ENCODE peak calls at places on chromosomes 16 and 17, in six cellular contexts. I is mesendoderm, M is fibroblast of lung, F is right atrium auricular region, Q is HAP-1, H is psoas muscle. K is an unnamed sample. For H3K4me1 and H3K27me3, the result is how much of the 10 kb centered on the place peaks cover.

GRCh38 chr16:84484579-84485254 is 19.7 kb downstream of the MEAK7 start:
- DNase-seq in Q (peak), H (peak), M (peak), F (peak), I (peak), K (peak)

GRCh38 chr17:82065193-82065637 is 389 bp downstream of the DUS1L start:
- DNase-seq in H (no peak), M (peak), F (no peak), Q (no peak), I (no peak), K (no peak)

GRCh38 chr16:86864586-86864985 is 286.2 kb downstream of the FOXL1 start:
- DNase-seq in F (no peak), H (no peak), I (no peak), M (no peak), Q (no peak), K (no peak)

GRCh38 chr17:37382056-37382455 is 6.3 kb downstream of the C17orf78 start:
- DNase-seq in Q (no peak), I (no peak), H (no peak), M (no peak), F (no peak), K (no peak)

GRCh38 chr17:67477687-67478086 is 100.6 kb downstream of the PITPNC1 start:
- DNase-seq in M (peak), Q (no peak), I (no peak), H (no peak), F (peak), K (no peak)

GRCh38 chr16:87945351-87946042 is 5.7 kb upstream of the BANP start:
- DNase-seq in H (peak), I (peak), M (peak), F (peak), Q (no peak), K (peak)

GRCh38 chr16:55257971-55258613 is 65.9 kb upstream of the IRX6 start:
- DNase-seq in M (peak), H (peak), Q (peak), F (peak), I (peak), K (peak)

GRCh38 chr16:18969050-18969854 is 14.5 kb upstream of the TMC7 start:
- DNase-seq in Q (peak), F (peak), I (peak), H (peak), M (peak), K (peak)

GRCh38 chr16:49051626-49052025 is 230.0 kb downstream of the CBLN1 start:
- DNase-seq in M (no peak), Q (no peak), H (no peak), I (no peak), F (no peak), K (no peak)

GRCh38 chr17:62705781-62706597 is 78.5 kb downstream of the MRC2 start:
- DNase-seq in M (peak), I (peak), H (no peak), Q (no peak), F (no peak), K (no peak)

GRCh38 chr16:78278047-78278446 is 178.6 kb downstream of the WWOX start:
- DNase-seq in Q (no peak), F (no peak), H (no peak), I (no peak), M (no peak), K (no peak)

GRCh38 chr17:62616993-62617893 is 10.2 kb upstream of the MRC2 start:
- DNase-seq in I (peak), Q (no peak), F (no peak), H (no peak), M (peak), K (peak)

GRCh38 chr17:74212262-74212912 is 984 bp upstream of the TTYH2 start:
- DNase-seq in I (no peak), H (peak), Q (peak), F (no peak), M (peak), K (no peak)

GRCh38 chr17:41773190-41773588 is 13.3 kb downstream of the JUP start:
- DNase-seq in Q (no peak), M (peak), I (peak), H (peak), F (peak), K (peak)

GRCh38 chr17:79365361-79365760 is 245.5 kb downstream of the RBFOX3 start:
- DNase-seq in Q (no peak), H (no peak), F (no peak), I (no peak), M (no peak), K (no peak)

GRCh38 chr17:75809631-75810111 is 25.1 kb downstream of the UNK start:
- DNase-seq in F (no peak), Q (no peak), I (no peak), H (no peak), M (no peak), K (no peak)

GRCh38 chr16:19094542-19095365 is 19.0 kb upstream of the ITPRIPL2 start:
- DNase-seq in I (no peak), M (no peak), Q (no peak), F (no peak), H (no peak), K (no peak)

GRCh38 chr16:10333321-10334032 is 52.4 kb upstream of the ATF7IP2 start:
- DNase-seq in F (no peak), I (no peak), H (no peak), Q (no peak), M (no peak), K (no peak)

GRCh38 chr17:34606721-34607120 is 27.3 kb downstream of the TMEM132E start:
- DNase-seq in M (no peak), H (no peak), F (no peak), Q (no peak), I (no peak), K (no peak)

GRCh38 chr17:77281024-77281903 is 140.5 kb downstream of the SEC14L1 start:
- DNase-seq in Q (peak), M (peak), F (no peak), H (peak), I (peak), K (no peak)

GRCh38 chr17:18217412-18218015 is 7.9 kb upstream of the LLGL1 start:
- DNase-seq in F (peak), I (peak), H (peak), M (peak), Q (peak), K (peak)

GRCh38 chr17:45575126-45575885 is 84.8 kb upstream of the PLEKHM1 start:
- DNase-seq in Q (no peak), I (no peak), F (no peak), H (no peak), M (no peak), K (no peak)

GRCh38 chr16:78770353-78771091 is 671.1 kb downstream of the WWOX start:
- DNase-seq in I (peak), H (peak), M (peak), F (peak), Q (peak), K (peak)

GRCh38 chr16:12426122-12426521 is 377.6 kb downstream of the CPPED1 start:
- DNase-seq in H (no peak), Q (no peak), F (no peak), I (peak), M (peak), K (peak)

GRCh38 chr16:10824111-10824893 is 5.7 kb upstream of the TVP23A start:
- DNase-seq in H (no peak), Q (no peak), M (no peak), F (no peak), I (no peak), K (no peak)

GRCh38 chr16:70434489-70435260 is 4.2 kb downstream of the ST3GAL2 start:
- DNase-seq in I (no peak), H (no peak), Q (no peak), F (no peak), M (no peak), K (no peak)

GRCh38 chr17:77144227-77144626 is 3.5 kb downstream of the SEC14L1 start:
- DNase-seq in H (no peak), Q (no peak), M (no peak), I (no peak), F (no peak), K (no peak)

GRCh38 chr16:54846761-54847160 is 83.9 kb upstream of the IRX5 start:
- DNase-seq in F (no peak), Q (no peak), M (peak), H (no peak), I (peak), K (no peak)

GRCh38 chr17:9217151-9218067 is 196.1 kb downstream of the NTN1 start:
- DNase-seq in H (no peak), M (peak), F (no peak), I (peak), Q (no peak), K (no peak)

GRCh38 chr16:58511933-58512815 is 3.1 kb upstream of the SETD6 start:
- DNase-seq in F (peak), H (peak), I (peak), Q (peak), M (peak), K (peak)

GRCh38 chr16:74725641-74726040 is 25.0 kb upstream of the MLKL start:
- DNase-seq in H (no peak), F (no peak), M (no peak), Q (no peak), I (no peak), K (no peak)

GRCh38 chr17:36945160-36945559 is 3.6 kb upstream of the AATF start:
- DNase-seq in H (no peak), F (no peak), Q (no peak), M (no peak), I (no peak), K (no peak)

GRCh38 chr17:59361386-59361785 is 29.9 kb downstream of the YPEL2 start:
- DNase-seq in Q (no peak), I (no peak), F (no peak), M (peak), H (no peak), K (no peak)

GRCh38 chr16:50012182-50012581 is 12.8 kb upstream of the CNEP1R1 start:
- DNase-seq in H (no peak), I (no peak), Q (no peak), M (no peak), F (no peak), K (no peak)

GRCh38 chr16:58684001-58684353 is 593 bp downstream of the SLC38A7 start:
- DNase-seq in I (peak), H (no peak), Q (no peak), F (no peak), M (peak), K (no peak)

GRCh38 chr17:68197997-68198930 is 49.6 kb upstream of the AMZ2 start:
- DNase-seq in M (no peak), F (no peak), Q (no peak), I (peak), H (no peak), K (no peak)

GRCh38 chr17:77531002-77531401 is 390.2 kb downstream of the SEC14L1 start:
- DNase-seq in I (no peak), H (no peak), Q (no peak), F (no peak), M (no peak), K (no peak)

GRCh38 chr17:14094676-14095075 is 25.4 kb downstream of the COX10 start:
- DNase-seq in F (no peak), H (no peak), Q (no peak), I (no peak), M (no peak), K (no peak)
- H3K4me1 ChIP-seq in F (under half), H (under half), Q (under half), I (under half), M (under half), K (under half)

DNA sequence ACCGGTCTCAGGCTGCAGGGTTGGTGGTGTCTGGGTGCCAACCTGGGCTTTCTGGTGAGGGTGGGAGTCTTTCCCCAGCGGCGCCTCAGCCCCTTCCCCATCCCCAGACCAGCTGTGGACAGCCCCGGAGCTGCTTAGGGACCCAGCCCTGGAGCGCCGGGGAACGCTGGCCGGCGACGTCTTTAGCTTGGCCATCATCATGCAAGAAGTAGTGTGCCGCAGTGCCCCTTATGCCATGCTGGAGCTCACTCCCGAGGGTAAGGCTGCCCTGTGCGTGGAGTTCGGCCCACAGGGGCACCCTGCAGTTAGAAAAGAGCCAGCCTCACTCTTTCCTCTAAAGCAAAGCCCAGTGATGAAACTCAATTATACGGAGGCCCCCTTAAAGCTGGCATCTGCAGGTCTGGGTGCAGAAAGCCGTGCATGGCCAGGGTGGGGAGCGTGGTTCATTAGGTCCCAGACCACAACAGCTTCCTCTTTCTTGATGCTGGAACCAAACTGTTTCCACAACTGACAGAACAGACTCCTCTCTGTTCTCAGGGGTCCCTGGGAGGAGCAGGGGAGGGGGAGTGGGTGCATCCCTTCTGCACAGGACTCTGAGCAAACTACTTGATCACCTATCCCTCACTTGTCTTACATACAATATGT is 10.7 kb downstream of the GUCY2D start:
- DNase-seq in I (no peak), H (no peak), M (no peak), Q (no peak), F (no peak), K (no peak)
- H3K4me3 ChIP-seq in I (no peak), H (no peak), M (no peak), Q (no peak), F (no peak), K (no peak)

GRCh38 chr17:49696233-49696761 is 11.5 kb downstream of the SLC35B1 start:
- DNase-seq in M (peak), I (no peak), Q (no peak), F (no peak), H (no peak), K (peak)
- H3K27me3 ChIP-seq in M (under half), I (under half), Q (under half), F (under half), H (under half), K (under half)

GRCh38 chr17:1535737-1536136 is 19.3 kb upstream of the INPP5K start:
- DNase-seq in Q (no peak), I (no peak), H (no peak), M (no peak), F (no peak), K (no peak)
- H3K4me1 ChIP-seq in Q (under half), I (under half), H (under half), M (under half), F (under half), K (under half)

DNA sequence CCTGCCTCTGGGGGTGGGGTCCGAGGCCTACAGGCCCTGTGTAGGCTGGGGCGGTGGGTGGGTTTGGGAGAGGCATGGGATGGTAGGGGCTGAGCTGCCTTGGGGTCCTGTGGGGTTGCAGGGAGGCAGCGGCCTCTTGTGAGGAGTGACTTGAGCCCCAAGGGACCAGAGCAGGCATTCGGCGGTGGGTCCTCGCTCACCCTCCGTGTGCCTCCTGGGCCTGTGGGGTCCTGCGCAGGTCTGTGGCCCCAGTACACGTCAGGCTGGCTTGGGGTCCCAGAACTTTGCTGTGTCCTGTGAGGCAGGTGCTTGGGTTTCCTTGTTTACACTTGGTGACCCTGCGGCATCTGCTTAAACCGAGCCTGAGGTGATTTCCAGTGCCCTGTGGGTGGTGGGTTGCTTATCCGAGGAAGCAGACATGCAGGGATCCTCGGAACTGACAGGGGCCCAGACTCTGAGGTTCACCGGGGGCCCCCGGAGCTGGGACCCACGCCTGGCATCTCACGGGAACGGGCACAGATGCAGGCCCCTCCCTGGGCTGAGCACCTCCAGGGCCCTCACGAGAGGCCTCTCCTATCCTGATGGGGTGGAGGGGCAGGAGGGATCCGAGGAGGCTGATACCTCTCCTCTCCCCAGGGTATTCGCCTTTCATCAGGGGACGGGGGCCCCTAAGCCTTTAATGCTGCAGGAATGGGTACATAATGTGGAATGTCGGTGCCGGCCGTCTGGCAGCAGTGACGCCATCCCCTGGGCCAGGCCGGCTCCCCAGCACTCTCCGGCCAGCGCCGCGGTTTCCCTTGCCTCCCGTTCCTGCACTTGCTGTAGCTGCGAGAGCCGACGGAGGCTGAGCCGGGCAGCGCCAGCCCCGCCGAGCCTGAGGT is 7.7 kb downstream of the METRNL start:
- DNase-seq in M (no peak), Q (no peak), H (no peak), I (no peak), F (no peak), K (peak)
- H3K4me3 ChIP-seq in M (no peak), Q (no peak), H (no peak), I (no peak), F (no peak), K (peak)

GRCh38 chr17:2023692-2024571 is 1.2 kb downstream of the RTN4RL1 start:
- DNase-seq in F (no peak), I (peak), H (peak), M (peak), Q (peak), K (peak)

GRCh38 chr17:2024572-2025219 is 438 bp downstream of the RTN4RL1 start:
- DNase-seq in I (peak), M (no peak), Q (no peak), F (no peak), H (no peak), K (no peak)

GRCh38 chr17:2022647-2023046 is 2.5 kb downstream of the RTN4RL1 start:
- DNase-seq in I (no peak), H (no peak), F (no peak), M (no peak), Q (no peak), K (no peak)

GRCh38 chr17:2025220-2025621 is at the start of gene RTN4RL1:
- DNase-seq in Q (peak), H (peak), I (peak), F (peak), M (peak), K (peak)

DNA sequence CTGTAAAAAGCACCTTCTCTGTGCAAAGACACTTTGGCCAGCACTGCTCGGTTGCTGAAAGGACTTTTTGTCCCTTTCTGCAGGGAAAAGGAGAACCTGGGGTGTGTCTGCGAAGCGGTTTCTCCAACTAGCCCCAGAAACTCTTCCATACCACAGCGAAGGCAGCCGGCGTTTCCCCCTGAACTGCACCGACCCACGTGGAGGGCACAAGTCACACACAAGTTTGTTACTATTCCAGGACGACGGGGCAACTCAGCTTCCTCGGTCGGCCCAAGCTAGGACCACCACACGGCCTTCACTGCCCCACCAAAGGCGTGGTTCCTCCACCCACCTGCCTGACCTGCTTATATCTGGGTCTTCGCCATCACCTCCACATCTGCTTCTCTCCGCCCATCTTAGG is 1.9 kb downstream of the RTN4RL1 start:
- DNase-seq in I (no peak), F (no peak), Q (no peak), M (no peak), H (no peak), K (no peak)
- H3K27me3 ChIP-seq in I (under half), F (under half), Q (under half), M (under half), H (under half), K (under half)

DNA sequence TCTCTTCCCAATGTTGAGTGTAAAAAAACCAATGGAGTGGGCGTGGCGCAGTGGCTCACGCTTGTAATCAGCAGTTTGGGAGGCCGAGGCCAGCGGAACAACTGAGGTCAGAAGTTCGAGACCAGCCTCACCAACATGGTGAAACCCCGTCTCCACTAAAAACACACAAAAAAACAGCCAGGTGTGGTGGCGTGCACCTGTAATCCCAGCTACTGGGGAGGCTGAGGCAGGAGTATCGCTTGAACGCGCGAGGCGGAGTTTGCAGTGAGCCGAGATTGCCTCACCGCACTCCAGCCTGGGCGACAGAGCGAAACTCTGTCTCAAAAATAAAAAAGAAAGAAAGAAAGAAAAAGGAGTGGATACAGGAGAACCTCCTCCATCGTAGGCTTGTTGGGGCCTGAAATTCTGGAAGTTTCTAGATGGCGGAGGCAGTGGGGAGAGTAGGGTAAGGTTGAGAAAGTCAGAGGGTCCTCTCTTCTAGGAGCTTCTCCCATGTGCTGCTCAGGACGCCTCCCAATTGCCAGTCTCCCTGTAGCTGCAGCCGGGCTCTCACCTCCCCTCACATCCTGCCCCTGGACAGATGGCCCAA is 709 bp upstream of the ZNF764 start:
- DNase-seq in Q (no peak), M (no peak), H (no peak), F (no peak), I (no peak), K (no peak)
- H3K4me1 ChIP-seq in Q (under half), M (under half), H (under half), F (under half), I (under half), K (under half)

K was measured in SJCRH30.